ENCODE peak calls at places on chromosome 7, in six cellular contexts. R is hepatocyte, O is IMR-90, U is lower lobe of right lung, W is A549, C is PC-9. I is an unnamed sample.

GRCh38 chr7:111650456-111650999 is 88.2 kb upstream of the IMMP2L start:
- DNase-seq in R (peak), O (peak), U (no peak), W (peak), C (no peak), I (no peak)

GRCh38 chr7:55140221-55140980 is 121.6 kb downstream of the EGFR start:
- DNase-seq in R (peak), O (peak), U (no peak), W (no peak), C (no peak), I (no peak)

GRCh38 chr7:27764109-27764508 is 24.1 kb downstream of the TAX1BP1 start:
- DNase-seq in R (no peak), O (peak), U (no peak), W (no peak), C (no peak), I (no peak)

GRCh38 chr7:816751-817671 is 15.3 kb upstream of the SUN1 start:
- DNase-seq in R (peak), O (no peak), U (peak), W (peak), C (peak), I (peak)

GRCh38 chr7:132618271-132618955 is 42.1 kb upstream of the PLXNA4 start:
- DNase-seq in R (no peak), O (no peak), U (no peak), W (no peak), C (no peak), I (no peak)

GRCh38 chr7:142939226-142939910 is at the start of gene LLCFC1:
- DNase-seq in R (peak), O (no peak), U (no peak), W (peak), C (peak), I (no peak)

GRCh38 chr7:73986158-73986631 is 41.8 kb upstream of the ELN start:
- DNase-seq in R (peak), O (no peak), U (no peak), W (no peak), C (no peak), I (no peak)

GRCh38 chr7:7639847-7640220 is 718 bp upstream of the UMAD1 start:
- DNase-seq in R (peak), O (peak), U (no peak), W (peak), C (no peak), I (no peak)

GRCh38 chr7:150356265-150356897 is 12.2 kb upstream of the REPIN1 start:
- DNase-seq in R (no peak), O (peak), U (no peak), W (peak), C (no peak), I (no peak)

GRCh38 chr7:139730746-139731612 is 46.8 kb downstream of the HIPK2 start:
- DNase-seq in R (no peak), O (peak), U (peak), W (no peak), C (no peak), I (no peak)

GRCh38 chr7:16978358-16979244 is 96.8 kb upstream of the AGR3 start:
- DNase-seq in R (no peak), O (peak), U (no peak), W (peak), C (peak), I (no peak)

GRCh38 chr7:141652691-141653090 is 49.3 kb downstream of the DENND11 start:
- DNase-seq in R (no peak), O (no peak), U (no peak), W (no peak), C (no peak), I (no peak)

GRCh38 chr7:141648276-141649114 is 53.5 kb downstream of the DENND11 start:
- DNase-seq in R (no peak), O (no peak), U (no peak), W (no peak), C (no peak), I (no peak)

GRCh38 chr7:141649865-141650499 is 52.0 kb downstream of the DENND11 start:
- DNase-seq in R (peak), O (peak), U (no peak), W (peak), C (peak), I (no peak)

GRCh38 chr7:141649137-141649864 is 52.7 kb downstream of the DENND11 start:
- DNase-seq in R (no peak), O (no peak), U (no peak), W (no peak), C (no peak), I (no peak)

DNA sequence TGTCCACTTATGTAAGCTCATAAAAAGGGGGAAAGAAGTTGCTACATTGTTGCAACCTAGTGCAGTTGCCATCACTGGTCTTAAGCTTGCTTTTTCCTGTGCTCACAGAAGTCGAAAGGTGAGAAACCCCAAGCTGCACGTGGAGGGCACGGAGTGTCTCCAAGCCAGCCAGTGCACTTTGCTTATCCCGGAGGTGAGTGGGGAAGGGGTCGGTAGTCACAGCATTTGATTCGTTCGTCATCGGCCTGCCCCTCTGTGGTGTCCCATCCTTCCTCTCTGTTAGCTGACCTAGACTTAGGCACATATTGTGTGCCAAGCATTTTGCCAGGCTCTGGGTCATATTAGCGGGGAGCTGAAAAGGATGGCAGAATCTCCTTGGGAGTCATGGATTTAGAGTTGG is 50.5 kb downstream of the DENND11 start:
- DNase-seq in R (no peak), O (no peak), U (no peak), W (no peak), C (no peak), I (no peak)
- H3K4me3 ChIP-seq in R (no peak), O (no peak), U (no peak), W (no peak), C (no peak), I (no peak)

DNA sequence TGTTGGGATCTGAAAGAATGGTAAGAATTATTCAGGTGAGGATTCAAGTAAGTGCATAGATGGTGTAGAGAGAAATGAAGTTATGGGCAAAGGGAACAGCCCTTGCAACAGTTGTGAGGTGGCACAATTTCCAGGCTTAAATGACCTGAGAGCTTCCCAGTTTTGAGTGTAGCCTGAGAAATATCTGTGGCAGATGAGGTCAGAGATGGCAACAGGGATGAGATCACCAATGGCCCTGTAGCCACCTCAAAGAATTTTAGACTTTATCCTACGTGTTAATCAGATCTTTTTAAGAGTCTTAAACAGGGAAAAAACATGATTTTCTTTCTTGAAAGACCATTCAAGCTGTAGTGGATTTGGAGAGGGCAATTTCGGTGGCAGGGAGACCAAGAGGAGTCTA is 1.9 kb upstream of the NRF1 start:
- DNase-seq in R (peak), O (no peak), U (no peak), W (no peak), C (no peak), I (no peak)
- H3K4me3 ChIP-seq in R (no peak), O (no peak), U (no peak), W (no peak), C (no peak), I (no peak)

GRCh38 chr7:2796358-2797352 is 47.5 kb downstream of the GNA12 start:
- DNase-seq in R (no peak), O (peak), U (no peak), W (no peak), C (no peak), I (no peak)
- H3K4me3 ChIP-seq in R (no peak), O (no peak), U (no peak), W (no peak), C (no peak), I (no peak)

GRCh38 chr7:38069052-38069451 is 109.0 kb upstream of the STARD3NL start:
- DNase-seq in R (no peak), O (no peak), U (no peak), W (no peak), C (no peak), I (no peak)
- H3K4me3 ChIP-seq in R (no peak), O (no peak), U (no peak), W (no peak), C (no peak), I (no peak)

DNA sequence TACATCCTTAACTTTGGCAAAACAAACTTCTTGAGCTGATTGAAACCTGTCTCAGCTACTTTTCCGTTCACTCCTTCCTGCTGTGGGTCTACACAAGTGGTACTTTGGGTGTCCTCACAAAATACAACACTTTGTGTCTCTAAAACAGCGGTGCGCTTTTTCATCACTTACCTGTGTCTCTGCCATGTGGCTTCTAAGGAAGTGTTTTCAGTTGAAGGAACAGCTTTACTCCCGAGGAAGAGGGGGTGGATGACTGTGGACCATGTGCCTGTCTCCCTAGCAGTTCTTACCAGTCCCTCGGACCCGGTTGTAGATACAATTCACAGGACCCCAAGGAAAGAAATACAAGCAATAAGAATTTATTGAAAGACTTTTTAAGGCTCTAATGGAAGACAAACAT is 246.2 kb downstream of the ACTR3B start:
- DNase-seq in R (no peak), O (no peak), U (no peak), W (no peak), C (no peak), I (no peak)
- H3K4me3 ChIP-seq in R (no peak), O (no peak), U (no peak), W (no peak), C (no peak), I (no peak)

GRCh38 chr7:19108985-19109946 is 8.2 kb downstream of the TWIST1 start:
- DNase-seq in R (no peak), O (no peak), U (no peak), W (no peak), C (no peak), I (no peak)
- H3K4me3 ChIP-seq in R (no peak), O (no peak), U (no peak), W (no peak), C (no peak), I (no peak)

DNA sequence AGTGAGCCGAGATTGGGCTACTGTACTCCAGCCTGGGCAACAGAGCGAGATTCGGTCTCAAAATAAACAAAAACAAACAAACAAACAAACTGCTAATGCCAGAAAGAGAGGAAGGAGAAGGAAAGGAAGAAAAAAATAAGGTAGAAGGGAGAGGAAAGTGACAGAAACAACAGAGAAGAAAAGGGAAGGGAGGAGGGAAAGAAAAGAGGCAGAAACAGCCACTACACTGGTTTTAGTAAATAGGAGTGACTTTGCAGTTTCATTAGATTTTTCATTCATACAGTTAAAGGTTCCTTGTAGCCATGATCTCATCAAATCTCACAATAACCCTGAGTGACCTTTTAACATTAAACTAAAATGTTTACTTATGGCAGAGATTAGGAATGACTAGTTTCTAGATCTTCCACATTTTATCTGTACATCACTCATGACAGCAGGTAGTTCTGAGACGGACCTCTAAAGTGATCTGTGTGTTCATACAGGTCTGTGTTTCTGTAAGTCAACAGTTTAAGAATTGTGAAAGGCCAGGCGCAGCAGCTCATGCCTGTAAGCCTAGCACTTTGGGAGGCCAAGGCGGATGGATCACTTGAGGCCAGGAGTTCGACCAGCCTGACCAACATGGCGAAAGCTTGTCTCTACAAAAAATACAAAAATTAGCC is 191.3 kb upstream of the KLF14 start:
- DNase-seq in R (peak), O (no peak), U (no peak), W (no peak), C (no peak), I (no peak)
- H3K4me3 ChIP-seq in R (no peak), O (no peak), U (no peak), W (no peak), C (no peak), I (no peak)

DNA sequence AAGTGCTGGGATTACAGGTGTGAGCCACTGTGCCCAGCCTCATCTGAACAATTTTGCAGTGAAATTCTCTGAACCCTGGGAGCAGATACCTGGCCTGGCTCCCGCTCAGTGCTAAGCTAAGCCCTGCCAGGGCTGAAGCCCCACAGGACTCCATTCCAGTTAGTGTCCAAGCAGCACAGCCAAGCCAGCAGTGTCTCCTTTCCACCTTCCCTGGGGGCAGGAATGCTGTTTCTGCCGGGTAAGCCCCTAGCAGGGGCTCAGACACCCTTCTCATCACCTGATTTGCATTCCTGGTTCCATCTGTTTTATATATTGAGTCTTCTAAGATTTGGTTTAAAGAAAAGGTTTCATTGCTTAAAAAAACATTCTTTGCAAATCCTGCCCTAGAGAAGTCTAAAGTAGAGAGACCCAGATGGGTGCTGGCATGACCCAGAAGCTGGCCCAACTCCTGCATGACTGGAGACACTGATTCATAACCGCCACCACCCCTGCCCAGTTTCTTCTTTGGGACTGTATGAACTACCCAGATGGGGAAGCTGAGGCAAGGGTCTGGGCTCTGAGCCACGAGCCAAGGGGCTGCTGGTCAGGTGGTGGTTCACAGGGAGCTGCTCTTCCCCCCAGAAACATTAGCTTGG is 14.0 kb downstream of the SLC13A4 start:
- DNase-seq in R (no peak), O (no peak), U (no peak), W (no peak), C (no peak), I (no peak)
- H3K4me3 ChIP-seq in R (no peak), O (no peak), U (no peak), W (no peak), C (no peak), I (no peak)

GRCh38 chr7:19105546-19105945 is 11.9 kb downstream of the TWIST1 start:
- DNase-seq in R (no peak), O (no peak), U (no peak), W (no peak), C (no peak), I (no peak)
- H3K4me3 ChIP-seq in R (peak), O (no peak), U (no peak), W (no peak), C (no peak), I (no peak)

GRCh38 chr7:116630357-116630756 is 41.6 kb upstream of the MET start:
- DNase-seq in R (no peak), O (no peak), U (no peak), W (no peak), C (no peak), I (no peak)
- H3K4me3 ChIP-seq in R (no peak), O (no peak), U (no peak), W (no peak), C (no peak), I (no peak)

I was measured in effector memory CD4-positive, alpha-beta T cell.